ENCODE peak calls at places on chromosomes 2 and 18, in eight cellular contexts. L is H9; D is amniotic epithelial cell; P is fibroblast of the aortic adventitia; N is HFFc6; U is AG04450; V is activated T-cell treated with anti-CD3 and anti-CD28 coated beads, Interleukin-2, amount 50 U/mL, for 1 hour; R is upper lobe of left lung. I is an unnamed sample.

GRCh38 chr18:22935431-22935830 is 2.3 kb downstream of the RBBP8 start:
- DNase-seq in L (no peak), D (no peak), P (no peak), N (no peak), U (no peak), V (no peak), R (no peak), I (no peak)

GRCh38 chr2:3608373-3609278 is 13.7 kb downstream of the COLEC11 start:
- DNase-seq in L (no peak), D (no peak), P (no peak), N (no peak), U (no peak), V (no peak), R (peak), I (peak)

GRCh38 chr18:1777843-1778242 is 793.5 kb downstream of the METTL4 start:
- DNase-seq in L (no peak), D (no peak), P (no peak), N (no peak), U (no peak), V (no peak), R (no peak), I (no peak)

GRCh38 chr18:48540329-48541025 is 1.6 kb downstream of the CTIF start:
- DNase-seq in L (peak), D (peak), P (peak), N (peak), U (no peak), V (peak), R (peak), I (peak)

GRCh38 chr18:58535340-58536186 is 93.3 kb downstream of the ALPK2 start:
- DNase-seq in L (no peak), D (no peak), P (peak), N (no peak), U (no peak), V (no peak), R (no peak), I (no peak)

GRCh38 chr2:11562476-11562875 is 28.6 kb downstream of the GREB1 start:
- DNase-seq in L (no peak), D (no peak), P (no peak), N (no peak), U (no peak), V (no peak), R (peak), I (no peak)

GRCh38 chr18:74251297-74252031 is 40.3 kb downstream of the CYB5A start:
- DNase-seq in L (no peak), D (peak), P (peak), N (peak), U (no peak), V (no peak), R (no peak), I (no peak)

GRCh38 chr18:58753976-58754375 is 82.7 kb downstream of the MALT1 start:
- DNase-seq in L (no peak), D (peak), P (no peak), N (no peak), U (no peak), V (no peak), R (no peak), I (no peak)

GRCh38 chr18:3051718-3052410 is 38.9 kb upstream of the LPIN2 start:
- DNase-seq in L (no peak), D (peak), P (no peak), N (no peak), U (no peak), V (no peak), R (no peak), I (no peak)